ENCODE peak calls at places on chromosomes 16 and 17, in ten cellular contexts. E is NCI-H1694 treated with DMSO at 0.1 percent for 48 hours; J is B cell; T is fibroblast of lung; C is GM23338; W is activated T-helper 9 cell treated with anti-CD3 and anti-CD28 coated beads, Interleukin-2, amount 50 U/mL, for 16 hours; U is stimulated activated CD4-positive, alpha-beta T cell treated with anti-CD3 and anti-CD28 coated beads, Interleukin-1b, Interleukin-23, amount 100 ng/mL, for 1 hour; B is pons; M is A549; K is CD8-positive, alpha-beta memory T cell. H is an unnamed sample.

GRCh38 chr17:16935786-16936185 is 36.1 kb downstream of the TNFRSF13B start:
- DNase-seq in U (no peak), J (no peak), T (no peak), E (no peak), B (no peak), K (no peak), W (no peak), C (no peak), M (no peak), H (no peak)

GRCh38 chr16:67304006-67304405 is 22.5 kb downstream of the KCTD19 start:
- DNase-seq in M (no peak), K (no peak), J (no peak), B (no peak), T (no peak), U (no peak), E (no peak), W (no peak), C (no peak), H (no peak)

GRCh38 chr17:79874329-79874981 is 35.2 kb upstream of the CBX4 start:
- DNase-seq in E (peak; percentile 28), U (no peak), M (peak; percentile 95), W (no peak), K (no peak), B (no peak), T (peak; percentile 15), J (peak; percentile 64), C (peak; percentile 79), H (peak; percentile 72)

GRCh38 chr16:62829615-62830014 is 793.4 kb upstream of the CDH8 start:
- DNase-seq in U (no peak), T (no peak), J (no peak), E (no peak), M (no peak), W (no peak), C (peak; percentile 32), K (no peak), B (no peak), H (no peak)

GRCh38 chr16:25693621-25694020 is 1.9 kb downstream of the HS3ST4 start:
- DNase-seq in T (no peak), J (no peak), W (no peak), B (no peak), E (no peak), M (no peak), K (no peak), U (no peak), C (no peak), H (no peak)

GRCh38 chr17:39719966-39720365 is 10.4 kb downstream of the MIEN1 start:
- DNase-seq in U (no peak), B (no peak), J (no peak), K (no peak), E (no peak), T (no peak), C (no peak), M (no peak), W (no peak), H (no peak)

GRCh38 chr16:46745594-46745993 is 2.5 kb downstream of the MYLK3 start:
- DNase-seq in K (no peak), W (no peak), B (no peak), U (no peak), M (no peak), J (no peak), E (no peak), T (no peak), C (peak; percentile 10), H (no peak)

GRCh38 chr16:89402962-89403361 is 87.4 kb downstream of the ANKRD11 start:
- DNase-seq in K (no peak), C (no peak), B (no peak), J (peak; percentile 62), W (no peak), U (no peak), M (no peak), E (no peak), T (no peak), H (no peak)

GRCh38 chr16:11398136-11398535 is 52.9 kb downstream of the RMI2 start:
- DNase-seq in W (no peak), M (no peak), K (no peak), T (no peak), E (no peak), B (no peak), U (no peak), J (no peak), C (no peak), H (no peak)

GRCh38 chr17:35540589-35541404 is 3.3 kb upstream of the SLFN12L start:
- DNase-seq in C (no peak), W (peak; percentile 19), J (peak; percentile 63), T (peak; percentile 59), B (peak; percentile 56), U (no peak), K (peak; percentile 23), M (no peak), E (no peak), H (no peak)

GRCh38 chr17:82870091-82870491 is 30.3 kb upstream of the ZNF750 start:
- DNase-seq in U (no peak), C (no peak), E (no peak), W (no peak), B (no peak), T (no peak), K (no peak), M (no peak), J (no peak), H (no peak)

GRCh38 chr16:73054131-73054496 is 6.2 kb upstream of the ZFHX3 start:
- DNase-seq in J (no peak), M (no peak), U (no peak), W (no peak), C (peak; percentile 43), K (no peak), B (no peak), E (peak; percentile 13), T (no peak), H (no peak)

GRCh38 chr17:79150035-79150733 is 75.6 kb downstream of the ENGASE start:
- DNase-seq in B (no peak), E (no peak), T (no peak), C (no peak), J (no peak), W (no peak), K (no peak), U (no peak), M (no peak), H (no peak)

GRCh38 chr16:85511938-85512551 is 101.1 kb upstream of the GSE1 start:
- DNase-seq in C (no peak), W (no peak), K (no peak), B (no peak), U (no peak), M (no peak), T (no peak), E (no peak), J (no peak), H (no peak)

GRCh38 chr17:64418506-64419339 is 28.1 kb upstream of the PECAM1 start:
- DNase-seq in B (peak; percentile 76), K (no peak), C (peak; percentile 76), W (no peak), T (peak; percentile 89), U (no peak), E (peak; percentile 94), J (peak; percentile 49), M (peak; percentile 77), H (peak; percentile 63)

GRCh38 chr16:49757744-49758069 is 98.2 kb downstream of the ZNF423 start:
- DNase-seq in U (no peak), M (no peak), T (no peak), K (no peak), E (no peak), B (no peak), C (peak; percentile 48), J (no peak), W (no peak), H (peak; percentile 75)

GRCh38 chr16:71442041-71442440 is at the start of gene TLE7:
- DNase-seq in C (no peak), J (no peak), U (no peak), E (no peak), T (no peak), M (no peak), K (no peak), B (no peak), W (no peak), H (no peak)

GRCh38 chr17:61737820-61738219 is 125.5 kb downstream of the BRIP1 start:
- DNase-seq in J (no peak), M (no peak), E (no peak), B (no peak), T (no peak), U (no peak), C (no peak), W (no peak), K (no peak), H (no peak)

GRCh38 chr16:55832788-55833583 is at the start of gene CES1:
- DNase-seq in K (no peak), B (no peak), U (no peak), M (no peak), J (no peak), E (no peak), T (peak; percentile 17), W (no peak), C (peak; percentile 67), H (no peak)

GRCh38 chr17:40019140-40019991 is 4.1 kb downstream of the CSF3 start:
- DNase-seq in W (no peak), E (no peak), U (no peak), T (peak; percentile 86), C (peak; percentile 43), B (no peak), K (no peak), J (no peak), M (no peak), H (no peak)

GRCh38 chr16:53131363-53132071 is 76.7 kb downstream of the CHD9 start:
- DNase-seq in W (peak; percentile 47), E (no peak), C (peak; percentile 53), T (peak; percentile 40), B (peak; percentile 39), K (peak; percentile 61), J (peak; percentile 44), U (peak; percentile 28), M (peak; percentile 55), H (peak; percentile 83)

GRCh38 chr17:38687291-38687690 is 12.5 kb upstream of the EPOP start:
- DNase-seq in U (no peak), E (no peak), W (no peak), M (no peak), T (peak; percentile 36), J (no peak), B (no peak), K (no peak), C (no peak), H (no peak)

GRCh38 chr16:54355251-54355650 is 68.7 kb upstream of the IRX3 start:
- DNase-seq in C (no peak), M (no peak), U (no peak), E (no peak), B (no peak), J (no peak), T (peak; percentile 61), K (no peak), W (no peak), H (no peak)

GRCh38 chr17:79981661-79982101 is 54.0 kb downstream of the TBC1D16 start:
- DNase-seq in W (no peak), M (no peak), U (no peak), E (no peak), T (no peak), K (no peak), C (no peak), B (no peak), J (no peak), H (no peak)

GRCh38 chr17:82884923-82885322 is 45.1 kb upstream of the ZNF750 start:
- DNase-seq in E (no peak), M (no peak), B (no peak), W (no peak), K (peak; percentile 43), C (no peak), J (no peak), T (no peak), U (no peak), H (no peak)

GRCh38 chr17:43755389-43755875 is 3.2 kb downstream of the SOST start:
- DNase-seq in W (no peak), E (no peak), K (no peak), T (peak; percentile 9), U (no peak), C (peak; percentile 87), M (no peak), B (no peak), J (no peak), H (peak; percentile 79)

GRCh38 chr17:7109461-7110322 is 4.9 kb downstream of the ASGR2 start:
- DNase-seq in B (no peak), K (no peak), M (no peak), J (no peak), E (no peak), W (no peak), U (no peak), C (no peak), T (no peak), H (no peak)

GRCh38 chr16:11671676-11672075 is 3.4 kb downstream of the SNN start:
- DNase-seq in K (no peak), M (no peak), T (no peak), E (no peak), U (no peak), W (no peak), J (no peak), B (no peak), C (no peak), H (no peak)